ENCODE peak calls at places on chromosomes 13 and 19, in eight cellular contexts. I is tibial nerve, Q is testis, C is sigmoid colon, X is IMR-90, P is HCT116, S is A549, V is transverse colon. G is an unnamed sample.
A peak's percentile ranks its signal among the peaks of the same experiment; 100 is the strongest.

GRCh38 chr13:82356667-82357066 is 1525.6 kb downstream of the SLITRK1 start:
- DNase-seq in X (no peak), V (no peak), P (no peak), C (no peak), Q (no peak), I (no peak), S (peak; percentile 2), G (no peak)

GRCh38 chr13:41389580-41389979 is 67.8 kb upstream of the RGCC start:
- DNase-seq in P (no peak), S (no peak), X (no peak), I (no peak), C (no peak), Q (no peak), V (no peak), G (no peak)

GRCh38 chr13:52999093-52999696 is 29.4 kb upstream of the OLFM4 start:
- DNase-seq in I (no peak), Q (no peak), P (no peak), V (no peak), X (no peak), S (no peak), C (no peak), G (no peak)

GRCh38 chr19:3102239-3103140 is 8.3 kb downstream of the GNA11 start:
- DNase-seq in X (no peak), Q (no peak), I (no peak), P (no peak), C (no peak), S (no peak), V (no peak), G (no peak)

GRCh38 chr13:39129253-39129652 is 91.0 kb downstream of the NHLRC3 start:
- DNase-seq in V (no peak), Q (no peak), P (no peak), S (no peak), I (no peak), X (no peak), C (no peak), G (no peak)

GRCh38 chr13:101530293-101530692 is 77.8 kb downstream of the ITGBL1 start:
- DNase-seq in C (no peak), X (peak; percentile 39), S (no peak), V (no peak), Q (no peak), I (no peak), P (no peak), G (no peak)

GRCh38 chr13:102870677-102871415 is 25.0 kb downstream of the ERCC5 start:
- DNase-seq in C (no peak), X (peak; percentile 65), P (peak; percentile 19), I (no peak), V (peak; percentile 48), S (peak; percentile 32), Q (peak; percentile 70), G (peak; percentile 55)

GRCh38 chr13:110306960-110307696 is at the start of the genes COL4A1 and COL4A2:
- DNase-seq in S (peak; percentile 49), C (peak; percentile 95), V (peak; percentile 61), P (no peak), Q (peak; percentile 68), I (peak; percentile 77), X (peak; percentile 77), G (peak; percentile 47)

GRCh38 chr13:75645141-75645540 is 9.0 kb downstream of the LMO7 start:
- DNase-seq in I (no peak), P (no peak), S (no peak), Q (no peak), V (no peak), X (peak; percentile 42), C (no peak), G (no peak)

GRCh38 chr13:95349267-95349666 is 48.0 kb upstream of the ABCC4 start:
- DNase-seq in X (peak; percentile 40), I (no peak), C (no peak), S (peak; percentile 63), P (no peak), V (no peak), Q (no peak), G (no peak)

GRCh38 chr19:45569619-45570421 is 14.8 kb downstream of the OPA3 start:
- DNase-seq in I (no peak), V (peak; percentile 87), P (peak; percentile 24), S (peak; percentile 76), C (no peak), Q (peak; percentile 65), X (no peak), G (peak; percentile 67)

GRCh38 chr19:45564131-45564780 is 20.3 kb downstream of the OPA3 start:
- DNase-seq in C (no peak), P (no peak), I (no peak), X (no peak), Q (no peak), S (no peak), V (no peak), G (no peak)

GRCh38 chr19:45568732-45569131 is 15.9 kb downstream of the OPA3 start:
- DNase-seq in I (no peak), P (peak; percentile 41), Q (no peak), C (no peak), X (peak; percentile 67), S (peak; percentile 82), V (no peak), G (no peak)

GRCh38 chr19:45571457-45572220 is 13.0 kb downstream of the OPA3 start:
- DNase-seq in V (no peak), C (no peak), S (no peak), Q (no peak), I (no peak), X (no peak), P (no peak), G (no peak)

GRCh38 chr19:45567609-45568008 is 17.0 kb downstream of the OPA3 start:
- DNase-seq in C (no peak), X (no peak), Q (no peak), V (no peak), I (no peak), P (no peak), S (no peak), G (no peak)
- H3K27ac ChIP-seq in C (no peak overlapping the region), X (no peak overlapping the region), Q (no peak overlapping the region), V (no peak overlapping the region), I (no peak overlapping the region), P (no peak overlapping the region), S (peak overlapping the region; percentile 74), G (no peak overlapping the region)

GRCh38 chr19:50520822-50521465 is 7.2 kb upstream of the ASPDH start:
- DNase-seq in P (no peak), S (no peak), C (no peak), V (no peak), Q (no peak), I (no peak), X (no peak), G (no peak)
- TF ChIP-seq POLR2A in P (no peak), S (no peak), C (no peak), V (no peak), Q (no peak), I (no peak), X (no peak), G (no peak)

GRCh38 chr19:58252102-58252685 is 23.5 kb downstream of the ZNF544 start:
- DNase-seq in I (no peak), S (peak; percentile 67), X (no peak), C (no peak), P (no peak), Q (no peak), V (no peak), G (no peak)
- H3K4me3 ChIP-seq in I (no peak overlapping the region), S (no peak overlapping the region), X (no peak overlapping the region), C (no peak overlapping the region), P (no peak overlapping the region), Q (no peak overlapping the region), V (no peak overlapping the region), G (no peak overlapping the region)

DNA sequence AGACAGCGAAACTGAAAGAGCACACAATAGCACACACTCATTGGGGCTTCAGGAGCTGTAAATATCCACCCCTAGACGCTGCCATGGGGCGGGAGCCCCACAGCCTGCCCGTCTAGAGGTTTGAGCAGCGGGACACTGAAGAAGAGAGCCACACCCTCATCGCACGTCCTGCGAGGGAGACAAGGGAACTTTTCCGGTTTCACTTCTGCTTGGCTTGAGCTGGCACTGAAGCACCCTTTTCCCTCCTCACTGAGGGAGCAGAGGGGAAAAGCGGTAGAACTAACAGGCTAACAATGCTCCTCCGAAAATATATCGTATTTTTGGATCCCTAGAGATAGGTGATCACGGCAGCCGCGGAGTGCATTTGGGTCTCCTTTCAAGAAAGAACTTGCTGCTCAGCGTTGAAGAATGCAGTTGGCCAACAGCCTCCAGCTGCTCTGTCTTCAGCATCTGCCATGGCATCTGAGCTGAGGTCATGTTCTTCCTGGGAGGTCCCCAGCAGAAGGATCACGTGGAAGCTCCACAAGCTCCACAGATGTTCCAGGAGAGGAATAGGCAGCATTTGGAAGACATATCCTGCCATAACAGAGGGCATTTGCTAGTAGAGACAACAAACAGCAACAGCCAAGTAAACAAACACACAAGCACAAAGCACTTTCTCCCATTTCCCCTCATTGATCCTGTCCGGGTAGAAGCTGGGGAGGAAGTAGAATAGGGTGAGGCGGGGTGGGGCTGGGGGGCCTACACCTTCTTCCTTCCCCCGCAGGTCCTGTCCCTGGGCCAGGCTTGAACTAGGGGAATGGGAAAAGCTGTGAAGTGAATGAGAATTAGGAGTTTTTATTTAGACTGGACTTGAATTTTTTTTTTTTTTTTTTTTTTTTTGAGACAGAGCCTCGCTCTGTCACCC is 44.8 kb upstream of the ALOX5AP start:
- DNase-seq in C (peak; percentile 90), V (peak; percentile 74), P (no peak), X (peak; percentile 99), Q (peak; percentile 63), I (peak; percentile 59), S (peak; percentile 76), G (peak; percentile 47)
- H3K27ac ChIP-seq in C (peak overlapping the region; percentile 44), V (peak overlapping the region; percentile 79), P (no peak overlapping the region), X (peak overlapping the region; percentile 85), Q (peak overlapping the region; percentile 21), I (peak overlapping the region; percentile 42), S (peak overlapping the region; percentile 80), G (no peak overlapping the region)

GRCh38 chr13:113232208-113233003 is 23.0 kb downstream of the CUL4A start:
- DNase-seq in X (no peak), V (no peak), P (no peak), I (no peak), S (no peak), Q (no peak), C (no peak), G (no peak)
- TF ChIP-seq POLR2A in X (no peak), V (no peak), P (no peak), I (no peak), S (no peak), Q (no peak), C (no peak), G (no peak)

GRCh38 chr19:35712529-35712909 is 5.3 kb upstream of the KMT2B start:
- DNase-seq in P (no peak), I (no peak), V (no peak), S (no peak), C (no peak), Q (no peak), X (no peak), G (no peak)
- H3K4me3 ChIP-seq in P (no peak overlapping the region), I (no peak overlapping the region), V (no peak overlapping the region), S (no peak overlapping the region), C (no peak overlapping the region), Q (no peak overlapping the region), X (no peak overlapping the region), G (no peak overlapping the region)

DNA sequence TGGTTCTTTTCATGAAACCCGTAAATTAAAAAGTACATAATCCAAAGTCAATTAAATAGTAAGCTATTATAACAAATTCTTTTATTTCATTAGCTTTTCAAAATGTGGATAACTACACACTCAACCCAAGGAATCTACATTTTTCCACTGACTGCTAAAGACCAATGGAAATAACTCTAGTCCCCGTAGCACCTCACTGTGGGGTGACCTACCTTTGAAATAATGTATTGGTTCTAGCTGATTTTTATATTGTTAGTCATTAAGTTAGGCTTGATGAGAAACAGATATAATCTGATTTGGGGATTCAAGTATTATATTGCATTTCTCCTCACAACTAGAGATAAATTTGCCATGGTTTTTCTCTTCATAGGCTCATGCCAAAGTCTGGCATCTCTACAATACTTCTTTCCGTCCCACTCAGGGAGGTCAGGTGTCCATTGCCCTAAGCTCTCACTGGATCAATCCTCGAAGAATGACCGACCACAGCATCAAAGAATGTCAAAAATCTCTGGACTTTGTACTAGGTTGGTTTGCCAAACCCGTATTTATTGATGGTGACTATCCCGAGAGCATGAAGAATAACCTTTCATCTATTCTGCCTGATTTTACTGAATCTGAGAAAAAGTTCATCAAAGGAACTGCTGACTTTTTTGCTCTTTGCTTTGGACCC is 37.3 kb downstream of the KL start:
- DNase-seq in S (no peak), I (no peak), Q (no peak), P (no peak), X (no peak), C (no peak), V (no peak), G (no peak)
- H3K27ac ChIP-seq in S (no peak overlapping the region), I (no peak overlapping the region), Q (no peak overlapping the region), P (no peak overlapping the region), X (no peak overlapping the region), C (peak overlapping the region; percentile 78), V (peak overlapping the region; percentile 67), G (no peak overlapping the region)